ENCODE peak calls at places on chromosomes 12 and 14, in five cellular contexts. I is lower lobe of right lung, G is Calu3, H is GM10248, Z is GM12865. U is an unnamed sample.

GRCh38 chr14:34592623-34593022 is 37.3 kb downstream of the SNX6 start:
- DNase-seq in I (no peak), G (no peak), H (no peak), Z (no peak), U (no peak)

GRCh38 chr12:124415064-124415463 is 120.2 kb downstream of the RFLNA start:
- DNase-seq in I (no peak), G (no peak), H (no peak), Z (no peak), U (no peak)

GRCh38 chr12:57005980-57006808 is at the start of gene ZBTB39:
- DNase-seq in I (peak; percentile 64), G (peak; percentile 85), H (peak; percentile 92), Z (peak; percentile 79), U (peak; percentile 94)

GRCh38 chr14:106436310-106436905 is 910.0 kb downstream of the TMEM121 start:
- DNase-seq in I (peak; percentile 59), G (peak; percentile 67), H (peak; percentile 6), Z (peak; percentile 51), U (peak; percentile 14)

GRCh38 chr12:122825773-122826724 is 9.2 kb upstream of the HIP1R start:
- DNase-seq in I (peak; percentile 52), G (peak; percentile 73), H (no peak), Z (no peak), U (no peak)

GRCh38 chr12:44379827-44380226 is 496.3 kb downstream of the NELL2 start:
- DNase-seq in I (no peak), G (no peak), H (no peak), Z (no peak), U (no peak)

GRCh38 chr12:85575115-85576096 is 260.8 kb downstream of the RASSF9 start:
- DNase-seq in I (no peak), G (peak; percentile 64), H (peak; percentile 44), Z (peak; percentile 68), U (peak; percentile 42)

GRCh38 chr12:68094195-68094594 is 65.3 kb downstream of the IFNG start:
- DNase-seq in I (no peak), G (no peak), H (no peak), Z (no peak), U (no peak)

GRCh38 chr12:52235822-52236291 is 2.8 kb downstream of the KRT7 start:
- DNase-seq in I (peak; percentile 57), G (no peak), H (no peak), Z (no peak), U (peak; percentile 10)

GRCh38 chr14:49930720-49931119 is 37.8 kb downstream of the ARF6 start:
- DNase-seq in I (no peak), G (no peak), H (no peak), Z (peak; percentile 29), U (no peak)

GRCh38 chr12:116454950-116455447 is 104.2 kb upstream of the MAP1LC3B2 start:
- DNase-seq in I (no peak), G (no peak), H (no peak), Z (no peak), U (no peak)

GRCh38 chr12:116455540-116456306 is 103.5 kb upstream of the MAP1LC3B2 start:
- DNase-seq in I (no peak), G (peak; percentile 55), H (no peak), Z (no peak), U (no peak)

GRCh38 chr12:116456683-116457082 is 102.5 kb upstream of the MAP1LC3B2 start:
- DNase-seq in I (no peak), G (no peak), H (no peak), Z (no peak), U (no peak)

GRCh38 chr12:116454076-116454475 is 105.1 kb upstream of the MAP1LC3B2 start:
- DNase-seq in I (no peak), G (no peak), H (no peak), Z (no peak), U (no peak)

GRCh38 chr12:116456307-116456641 is 102.9 kb upstream of the MAP1LC3B2 start:
- DNase-seq in I (no peak), G (no peak), H (no peak), Z (no peak), U (no peak)
- TF ChIP-seq CTCF in I (no peak), G (no peak), H (no peak), Z (no peak), U (no peak)

GRCh38 chr12:11685261-11685660 is 35.8 kb downstream of the ETV6 start:
- DNase-seq in I (no peak), G (no peak), H (no peak), Z (no peak), U (no peak)
- TF ChIP-seq CTCF in I (no peak), G (no peak), H (no peak), Z (no peak), U (no peak)

GRCh38 chr12:18556081-18556645 is 181.6 kb downstream of the PLCZ1 start:
- DNase-seq in I (no peak), G (no peak), H (no peak), Z (no peak), U (no peak)

GRCh38 chr12:18551703-18552102 is 186.1 kb downstream of the PLCZ1 start:
- DNase-seq in I (no peak), G (no peak), H (no peak), Z (no peak), U (no peak)

GRCh38 chr12:18549598-18549997 is 188.2 kb downstream of the PLCZ1 start:
- DNase-seq in I (no peak), G (no peak), H (no peak), Z (no peak), U (no peak)

DNA sequence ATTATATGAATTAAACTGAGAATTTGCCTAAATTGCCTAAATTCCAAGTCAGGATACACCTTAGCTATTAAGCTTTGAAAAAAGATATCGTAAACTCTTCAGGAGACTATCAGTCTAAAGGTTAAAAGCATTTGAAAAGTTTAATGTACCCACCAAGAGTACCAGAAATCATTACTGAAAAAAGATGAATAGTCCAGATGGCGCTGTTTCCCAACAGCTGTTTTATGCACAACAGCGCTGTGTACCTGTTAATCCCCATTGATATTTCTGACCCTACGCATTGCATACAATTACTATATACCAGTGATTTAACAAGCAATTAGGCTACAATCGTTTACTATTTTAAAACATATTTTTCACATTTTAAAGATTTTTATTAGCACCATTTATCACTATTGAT is 185.0 kb downstream of the PLCZ1 start:
- DNase-seq in I (no peak), G (no peak), H (no peak), Z (no peak), U (no peak)
- TF ChIP-seq CTCF in I (no peak), G (no peak), H (no peak), Z (peak; percentile 1), U (no peak)

GRCh38 chr14:101083564-101084435 is 180.3 kb upstream of the RTL1 start:
- DNase-seq in I (no peak), G (no peak), H (no peak), Z (no peak), U (no peak)
- TF ChIP-seq CTCF in I (no peak), G (no peak), H (no peak), Z (peak; percentile 8), U (no peak)

GRCh38 chr14:23348297-23348655 is 4.4 kb downstream of the SLC22A17 start:
- DNase-seq in I (no peak), G (no peak), H (no peak), Z (no peak), U (peak; percentile 13)

GRCh38 chr14:23346693-23347405 is 5.8 kb downstream of the SLC22A17 start:
- DNase-seq in I (no peak), G (no peak), H (no peak), Z (no peak), U (no peak)

GRCh38 chr14:23347406-23348296 is 5.0 kb downstream of the SLC22A17 start:
- DNase-seq in I (no peak), G (no peak), H (no peak), Z (no peak), U (peak; percentile 21)

GRCh38 chr14:23345987-23346692 is 6.5 kb downstream of the SLC22A17 start:
- DNase-seq in I (no peak), G (no peak), H (no peak), Z (no peak), U (no peak)

GRCh38 chr14:23344481-23344880 is 8.2 kb downstream of the SLC22A17 start:
- DNase-seq in I (no peak), G (no peak), H (no peak), Z (no peak), U (no peak)
- TF ChIP-seq CTCF in I (no peak), G (no peak), H (no peak), Z (no peak), U (no peak)

GRCh38 chr14:23644919-23645336 is 8.8 kb downstream of the DHRS2 start:
- DNase-seq in I (no peak), G (no peak), H (no peak), Z (no peak), U (no peak)
- TF ChIP-seq CTCF in I (no peak), G (no peak), H (no peak), Z (no peak), U (no peak)

GRCh38 chr12:69996722-69997121 is 171.7 kb downstream of the MYRFL start:
- DNase-seq in I (no peak), G (no peak), H (no peak), Z (no peak), U (no peak)

GRCh38 chr12:69998011-69998410 is 173.0 kb downstream of the MYRFL start:
- DNase-seq in I (no peak), G (no peak), H (no peak), Z (no peak), U (no peak)

GRCh38 chr12:69998922-69999321 is 173.9 kb downstream of the MYRFL start:
- DNase-seq in I (no peak), G (no peak), H (no peak), Z (no peak), U (no peak)

GRCh38 chr12:70002097-70002911 is 177.3 kb downstream of the MYRFL start:
- DNase-seq in I (no peak), G (no peak), H (no peak), Z (no peak), U (no peak)

DNA sequence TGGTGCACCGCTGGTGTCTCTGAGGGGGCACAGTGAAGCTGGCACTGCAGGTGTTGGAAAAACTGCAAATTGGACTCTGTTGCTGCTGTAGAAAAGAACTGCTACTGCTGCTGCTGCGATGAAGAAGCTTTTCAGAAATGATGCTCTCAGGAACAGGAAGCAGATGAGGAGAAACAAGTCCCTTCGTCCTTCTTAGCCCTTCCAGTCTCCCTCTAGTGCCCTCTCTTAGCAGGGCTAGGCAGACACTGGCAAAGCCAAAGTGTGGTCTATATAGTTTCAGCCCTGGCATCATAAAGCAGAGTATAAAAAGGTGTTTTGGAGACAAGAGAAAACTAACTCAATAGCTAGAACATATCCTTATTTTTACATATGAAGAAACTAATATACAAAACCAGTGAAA is 174.5 kb downstream of the MYRFL start:
- DNase-seq in I (no peak), G (no peak), H (no peak), Z (no peak), U (no peak)
- TF ChIP-seq CTCF in I (no peak), G (no peak), H (no peak), Z (no peak), U (no peak)

DNA sequence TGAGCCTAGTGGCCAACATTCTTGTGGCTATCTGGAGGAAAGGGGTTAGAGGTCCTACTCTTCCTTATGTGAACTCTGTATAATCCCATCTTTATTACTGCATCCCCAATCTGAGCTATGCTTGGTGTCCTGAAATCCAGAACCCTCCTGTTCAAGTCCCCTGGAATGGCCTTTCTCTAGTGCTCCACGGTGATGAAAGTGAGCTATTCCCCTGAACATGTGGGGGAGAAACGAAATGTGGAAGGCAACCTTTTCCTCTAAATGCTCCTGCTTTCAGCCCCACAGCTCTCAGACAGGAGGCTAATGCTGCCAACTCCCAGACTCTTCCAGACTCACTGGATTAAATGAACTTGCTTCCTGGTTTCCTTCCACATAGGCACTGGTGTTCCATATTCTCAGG is 2.5 kb upstream of the PGAM5 start:
- DNase-seq in I (no peak), G (no peak), H (no peak), Z (no peak), U (no peak)
- TF ChIP-seq CTCF in I (no peak), G (no peak), H (no peak), Z (no peak), U (no peak)

U was measured in GM13976.